ENCODE peak calls at places on chromosome 20, in seven cellular contexts. N is SJSA1, Z is stromal cell of bone marrow, W is HT1080, H is cerebellum, A is NCI-H446 treated with DMSO at 0.1 percent for 48 hours, X is Calu3. J is an unnamed sample.
A peak's percentile ranks its signal among the peaks of the same experiment; 100 is the strongest.

GRCh38 chr20:47776639-47777038 is 8.6 kb downstream of the SULF2 start:
- DNase-seq in Z (no peak), N (no peak), X (no peak), W (no peak), A (no peak), H (no peak), J (no peak)

GRCh38 chr20:52251827-52252226 is 60.2 kb upstream of the ZFP64 start:
- DNase-seq in H (no peak), X (no peak), Z (no peak), N (no peak), W (no peak), A (no peak), J (no peak)

GRCh38 chr20:50218987-50219435 is 28.4 kb downstream of the CEBPB start:
- DNase-seq in Z (no peak), A (no peak), N (no peak), X (no peak), W (no peak), H (no peak), J (no peak)

GRCh38 chr20:62303327-62304226 is 780 bp downstream of the ADRM1 start:
- DNase-seq in N (no peak), Z (no peak), X (peak; percentile 40), W (no peak), H (no peak), A (no peak), J (no peak)

GRCh38 chr20:16574656-16575355 is 1.6 kb upstream of the KIF16B start:
- DNase-seq in A (no peak), N (peak; percentile 65), W (no peak), H (peak; percentile 77), Z (peak; percentile 31), X (peak; percentile 67), J (no peak)

GRCh38 chr20:57711826-57712225 is 2.0 kb upstream of the PMEPA1 start:
- DNase-seq in W (no peak), A (no peak), H (no peak), Z (no peak), N (no peak), X (peak; percentile 55), J (no peak)

GRCh38 chr20:8370774-8371173 is 238.7 kb downstream of the PLCB1 start:
- DNase-seq in A (no peak), X (no peak), H (no peak), W (no peak), N (no peak), Z (no peak), J (no peak)

GRCh38 chr20:42155586-42155985 is 537.4 kb upstream of the CHD6 start:
- DNase-seq in X (no peak), W (no peak), A (no peak), N (no peak), Z (no peak), H (no peak), J (no peak)

GRCh38 chr20:32969356-32970114 is 34.7 kb downstream of the SUN5 start:
- DNase-seq in X (no peak), A (no peak), W (no peak), H (no peak), Z (no peak), N (peak; percentile 40), J (no peak)

GRCh38 chr20:57617079-57617795 is 3.0 kb downstream of the ZBP1 start:
- DNase-seq in Z (no peak), H (no peak), W (no peak), N (peak; percentile 35), A (no peak), X (no peak), J (no peak)